ENCODE peak calls at places on chromosomes 16 and 17, in seven cellular contexts. Y, U, L, K, G, O and Q are unnamed samples.

GRCh38 chr16:79169239-79169638 is 431.3 kb downstream of the MAF start:
- DNase-seq in L (peak), Y (no peak), U (no peak), O (no peak), G (no peak), K (no peak), Q (no peak)

GRCh38 chr17:42547698-42548069 is 5.0 kb upstream of the HSD17B1 start:
- DNase-seq in U (no peak), Y (no peak), O (no peak), K (no peak), G (no peak), L (no peak), Q (peak)

GRCh38 chr16:22814330-22815105 is 556 bp downstream of the HS3ST2 start:
- DNase-seq in G (no peak), Y (no peak), L (peak), K (no peak), U (peak), O (no peak), Q (no peak)

GRCh38 chr16:84414789-84415326 is 46.5 kb downstream of the ATP2C2 start:
- DNase-seq in U (no peak), K (no peak), O (peak), Y (no peak), L (no peak), G (no peak), Q (no peak)

GRCh38 chr17:14038206-14038605 is 31.1 kb upstream of the COX10 start:
- DNase-seq in L (no peak), Y (no peak), O (no peak), U (no peak), K (no peak), G (no peak), Q (no peak)

GRCh38 chr16:85753976-85754375 is 3.1 kb upstream of the C16orf74 start:
- DNase-seq in U (no peak), L (no peak), O (no peak), G (no peak), Y (no peak), K (no peak), Q (no peak)

GRCh38 chr17:6914711-6915110 is 81.1 kb upstream of the ALOX12 start:
- DNase-seq in G (no peak), Y (no peak), U (no peak), L (no peak), K (peak), O (no peak), Q (no peak)

GRCh38 chr16:47143677-47144558 is at the start of gene NETO2:
- DNase-seq in K (peak), L (no peak), Y (no peak), G (no peak), O (peak), U (peak), Q (peak)

GRCh38 chr17:3845361-3845753 is 689 bp downstream of the NCBP3 start:
- DNase-seq in U (no peak), L (no peak), Y (no peak), O (no peak), K (no peak), G (no peak), Q (peak)

GRCh38 chr17:75514299-75515228 is 773 bp downstream of the CASKIN2 start:
- DNase-seq in K (peak), L (no peak), O (no peak), Y (no peak), G (no peak), U (peak), Q (peak)

GRCh38 chr16:78432451-78432850 is 333.0 kb downstream of the WWOX start:
- DNase-seq in U (no peak), G (no peak), L (no peak), O (no peak), Y (no peak), K (no peak), Q (no peak)

GRCh38 chr16:71647391-71647790 is 21.4 kb downstream of the MARVELD3 start:
- DNase-seq in O (no peak), G (no peak), K (no peak), L (no peak), Y (no peak), U (no peak), Q (no peak)

GRCh38 chr16:83974475-83974874 is 6.4 kb downstream of the NECAB2 start:
- DNase-seq in U (no peak), K (no peak), O (no peak), Y (no peak), L (no peak), G (no peak), Q (no peak)

GRCh38 chr17:47851764-47852112 is 775 bp upstream of the SP6 start:
- DNase-seq in O (no peak), G (no peak), K (peak), U (no peak), Y (no peak), L (no peak), Q (no peak)

GRCh38 chr17:57868007-57868774 is 18.3 kb upstream of the MRPS23 start:
- DNase-seq in O (peak), K (peak), L (peak), Y (peak), G (peak), U (peak), Q (peak)

GRCh38 chr17:11940904-11941303 is 56.4 kb downstream of the ZNF18 start:
- DNase-seq in L (no peak), Y (no peak), U (no peak), O (no peak), K (no peak), G (no peak), Q (no peak)

GRCh38 chr17:11932337-11932898 is 64.9 kb downstream of the ZNF18 start:
- DNase-seq in K (no peak), Y (no peak), G (no peak), O (no peak), U (no peak), L (no peak), Q (no peak)

GRCh38 chr17:11935734-11936406 is 61.4 kb downstream of the ZNF18 start:
- DNase-seq in Y (no peak), L (peak), U (peak), G (peak), K (peak), O (peak), Q (peak)
- TF ChIP-seq JUND in Y (no peak), L (no peak), U (no peak), G (no peak), K (no peak), O (no peak), Q (no peak)

DNA sequence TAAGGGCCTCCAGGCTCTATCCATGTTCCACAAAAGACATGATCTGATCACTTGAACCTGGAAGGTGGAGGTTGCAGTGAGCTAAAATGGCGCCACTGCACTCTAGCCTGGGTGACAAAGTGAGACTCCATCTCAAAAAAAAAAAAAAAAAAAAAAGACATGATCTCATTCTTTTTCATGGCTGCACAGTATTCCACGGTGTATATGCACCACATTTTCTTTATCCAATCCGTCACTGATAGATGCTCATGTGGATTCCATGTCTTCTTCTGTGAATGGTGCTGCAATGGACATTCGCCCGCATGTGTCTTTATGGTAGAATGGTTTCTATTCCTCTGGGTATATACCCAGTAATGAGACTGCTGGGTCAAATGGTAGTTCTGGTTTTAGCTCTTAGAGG is 124.4 kb downstream of the ANKRD11 start:
- DNase-seq in G (no peak), K (no peak), Y (no peak), U (no peak), L (no peak), O (no peak), Q (no peak)
- TF ChIP-seq JUND in G (no peak), K (no peak), Y (no peak), U (no peak), L (no peak), O (no peak), Q (no peak)

GRCh38 chr16:56647641-56648431 is 3.9 kb upstream of the MT1B start:
- DNase-seq in K (peak), O (no peak), U (no peak), G (no peak), L (no peak), Y (no peak), Q (no peak)
- TF ChIP-seq JUND in K (no peak), O (no peak), U (no peak), G (no peak), L (no peak), Y (no peak), Q (no peak)

GRCh38 chr17:10233157-10233556 is 34.8 kb upstream of the GAS7 start:
- DNase-seq in G (peak), K (no peak), Y (no peak), U (no peak), L (no peak), O (no peak), Q (no peak)
- TF ChIP-seq JUND in G (no peak), K (no peak), Y (no peak), U (no peak), L (no peak), O (no peak), Q (no peak)

GRCh38 chr17:46108120-46108519 is 85.1 kb downstream of the KANSL1 start:
- DNase-seq in K (no peak), Y (no peak), L (no peak), U (no peak), G (no peak), O (peak), Q (peak)
- TF ChIP-seq JUND in K (no peak), Y (no peak), L (no peak), U (no peak), G (no peak), O (no peak), Q (no peak)

GRCh38 chr17:15493031-15493750 is 25.8 kb upstream of the CDRT4 start:
- DNase-seq in O (no peak), K (no peak), Y (no peak), G (no peak), U (no peak), L (no peak), Q (no peak)
- TF ChIP-seq JUND in O (no peak), K (no peak), Y (no peak), G (no peak), U (no peak), L (no peak), Q (no peak)

GRCh38 chr17:43660262-43660661 is 1.5 kb downstream of the MEOX1 start:
- DNase-seq in K (no peak), G (no peak), U (no peak), L (no peak), O (no peak), Y (no peak), Q (no peak)
- TF ChIP-seq JUND in K (no peak), G (no peak), U (no peak), L (no peak), O (no peak), Y (no peak), Q (no peak)